ENCODE peak calls at places on chromosomes 13 and 19, in four cellular contexts. T is H9, W is IMR-90, G is H1. N is an unnamed sample.

GRCh38 chr19:35577918-35578317 is 8.1 kb upstream of the PMIS2 start:
- DNase-seq in T (no peak), W (no peak), G (no peak), N (no peak)

GRCh38 chr19:31269425-31270127 is 79.7 kb downstream of the TSHZ3 start:
- DNase-seq in T (no peak), W (peak; percentile 34), G (no peak), N (no peak)

GRCh38 chr19:48858984-48859710 is 9.3 kb downstream of the PLEKHA4 start:
- DNase-seq in T (peak; percentile 77), W (no peak), G (peak; percentile 69), N (no peak)

GRCh38 chr19:1289395-1290244 is 3.9 kb downstream of the EFNA2 start:
- DNase-seq in T (no peak), W (no peak), G (no peak), N (no peak)

GRCh38 chr19:1748115-1748702 is 5.1 kb upstream of the ONECUT3 start:
- DNase-seq in T (no peak), W (no peak), G (peak; percentile 88), N (no peak)

GRCh38 chr19:14405758-14406644 is 13.1 kb downstream of the DDX39A start:
- DNase-seq in T (peak; percentile 99), W (peak; percentile 73), G (peak; percentile 99), N (peak; percentile 99)

GRCh38 chr19:51688665-51689571 is 4.2 kb upstream of the SPACA6 start:
- DNase-seq in T (peak; percentile 87), W (peak; percentile 95), G (peak; percentile 80), N (peak; percentile 97)

GRCh38 chr19:48390188-48391099 is 907 bp downstream of the KDELR1 start:
- DNase-seq in T (peak; percentile 65), W (peak; percentile 49), G (peak; percentile 84), N (peak; percentile 83)

GRCh38 chr13:40102854-40103253 is 447.4 kb downstream of the COG6 start:
- DNase-seq in T (no peak), W (peak; percentile 65), G (no peak), N (no peak)

GRCh38 chr13:54637377-54637776 is 1608.8 kb downstream of the OLFM4 start:
- DNase-seq in T (no peak), W (no peak), G (no peak), N (peak; percentile 97)

GRCh38 chr13:44346534-44346933 is 27.1 kb upstream of the SERP2 start:
- DNase-seq in T (no peak), W (no peak), G (no peak), N (no peak)

GRCh38 chr13:44806841-44807240 is 182.4 kb downstream of the NUFIP1 start:
- DNase-seq in T (no peak), W (no peak), G (no peak), N (no peak)

GRCh38 chr13:32168136-32168535 is 136.6 kb downstream of the FRY start:
- DNase-seq in T (no peak), W (no peak), G (no peak), N (no peak)

GRCh38 chr13:49569993-49570689 is 15.2 kb downstream of the RCBTB1 start:
- DNase-seq in T (no peak), W (no peak), G (no peak), N (no peak)

GRCh38 chr19:7888145-7888825 is at the start of gene LRRC8E:
- DNase-seq in T (peak; percentile 89), W (peak; percentile 55), G (peak; percentile 92), N (peak; percentile 84)

GRCh38 chr13:28136916-28137315 is 1.4 kb upstream of the PAN3 start:
- DNase-seq in T (no peak), W (no peak), G (no peak), N (no peak)

GRCh38 chr13:36101157-36101556 is 30.0 kb downstream of the DCLK1 start:
- DNase-seq in T (no peak), W (no peak), G (no peak), N (no peak)

GRCh38 chr19:41373993-41374392 is 2.3 kb upstream of the TMEM91 start:
- DNase-seq in T (no peak), W (peak; percentile 92), G (no peak), N (no peak)
- H4K5ac ChIP-seq in T (no peak overlapping the region), W (no peak overlapping the region), G (no peak overlapping the region), N (no peak overlapping the region)

GRCh38 chr13:51647067-51647466 is 62.8 kb downstream of the WDFY2 start:
- DNase-seq in T (no peak), W (no peak), G (no peak), N (no peak)
- H4K5ac ChIP-seq in T (no peak overlapping the region), W (no peak overlapping the region), G (no peak overlapping the region), N (no peak overlapping the region)

GRCh38 chr19:50001158-50001557 is 24.0 kb downstream of the VRK3 start:
- DNase-seq in T (no peak), W (no peak), G (no peak), N (no peak)
- H4K5ac ChIP-seq in T (no peak overlapping the region), W (no peak overlapping the region), G (no peak overlapping the region), N (no peak overlapping the region)

DNA sequence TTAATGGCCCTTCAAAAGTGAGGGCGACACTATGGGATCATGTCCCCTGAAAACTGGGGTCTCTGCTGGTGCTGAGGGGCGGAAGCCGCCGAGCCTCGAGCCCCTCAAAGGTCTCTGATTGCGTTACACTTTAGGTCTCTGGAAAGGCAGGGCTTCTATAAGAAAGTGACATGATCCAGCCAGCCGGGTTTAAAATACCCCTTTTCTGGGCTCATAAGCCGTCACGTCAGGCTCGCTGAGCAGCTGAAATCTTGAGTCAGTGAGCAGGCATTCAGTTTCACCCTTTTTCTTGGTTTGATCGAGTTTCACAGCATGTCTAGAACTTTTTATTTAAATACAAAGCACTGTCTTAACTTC is 600 bp upstream of the HMGB1 start:
- DNase-seq in T (no peak), W (peak; percentile 60), G (no peak), N (peak; percentile 64)
- H4K5ac ChIP-seq in T (no peak overlapping the region), W (no peak overlapping the region), G (no peak overlapping the region), N (no peak overlapping the region)

GRCh38 chr19:45863335-45863839 is 440 bp upstream of the SYMPK start:
- DNase-seq in T (no peak), W (no peak), G (no peak), N (no peak)

GRCh38 chr19:45865269-45865948 is 1.3 kb downstream of the FOXA3 start:
- DNase-seq in T (no peak), W (no peak), G (peak; percentile 42), N (no peak)

GRCh38 chr19:45864629-45865082 is 530 bp downstream of the FOXA3 start:
- DNase-seq in T (no peak), W (no peak), G (peak; percentile 44), N (no peak)

GRCh38 chr19:45863840-45864628 is at the start of gene FOXA3:
- DNase-seq in T (peak; percentile 83), W (peak; percentile 17), G (peak; percentile 87), N (peak; percentile 89)

DNA sequence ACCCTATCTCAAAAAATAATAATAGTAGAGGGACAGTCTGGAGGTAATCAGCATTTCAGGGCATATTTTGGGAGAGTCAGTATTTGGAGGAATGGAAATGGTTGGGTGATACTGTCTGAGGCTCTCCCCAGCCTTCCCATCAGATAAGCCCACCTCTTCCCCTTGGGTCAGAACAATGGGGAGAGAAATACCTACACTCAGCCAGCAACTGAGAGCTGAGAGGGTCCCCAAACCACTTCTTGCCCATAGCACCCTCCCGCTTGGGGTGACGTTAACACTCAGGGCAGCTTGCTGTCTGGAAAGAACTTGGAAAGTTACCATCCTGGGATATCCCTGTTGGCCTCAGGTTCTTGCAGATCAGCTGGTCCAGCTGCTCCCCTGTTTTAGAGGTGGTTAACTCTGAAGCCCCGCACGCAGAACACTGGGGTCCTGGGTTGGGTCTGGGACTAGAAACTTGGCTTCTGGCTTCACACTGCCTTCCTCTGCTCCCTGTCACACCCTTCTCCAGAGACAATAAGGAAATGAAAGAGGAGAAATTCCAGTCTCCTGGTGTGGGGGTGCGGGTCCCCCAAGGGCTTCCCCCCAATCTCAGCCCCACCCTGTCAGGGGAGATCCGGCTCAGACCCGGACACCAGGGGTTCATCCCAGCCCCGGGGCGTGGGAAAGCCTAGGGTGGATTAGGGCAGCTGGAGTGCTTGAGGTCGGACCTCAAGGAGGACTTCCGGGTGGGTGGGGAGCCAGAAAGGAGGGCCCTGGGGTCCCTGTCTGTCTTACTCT is 2.5 kb downstream of the FOXA3 start:
- DNase-seq in T (no peak), W (no peak), G (no peak), N (no peak)
- H4K5ac ChIP-seq in T (no peak overlapping the region), W (no peak overlapping the region), G (no peak overlapping the region), N (no peak overlapping the region)

GRCh38 chr13:43014162-43014561 is 9.2 kb upstream of the DNAJC15 start:
- DNase-seq in T (no peak), W (no peak), G (no peak), N (no peak)
- H4K5ac ChIP-seq in T (no peak overlapping the region), W (no peak overlapping the region), G (no peak overlapping the region), N (no peak overlapping the region)

GRCh38 chr13:110137677-110138008 is 169.3 kb downstream of the COL4A1 start:
- DNase-seq in T (no peak), W (no peak), G (no peak), N (no peak)

GRCh38 chr13:110138009-110138699 is 168.8 kb downstream of the COL4A1 start:
- DNase-seq in T (peak; percentile 65), W (peak; percentile 79), G (no peak), N (peak; percentile 77)

GRCh38 chr13:110136660-110137585 is 170.0 kb downstream of the COL4A1 start:
- DNase-seq in T (peak; percentile 58), W (no peak), G (no peak), N (peak; percentile 52)

GRCh38 chr13:110134801-110135200 is 172.2 kb downstream of the COL4A1 start:
- DNase-seq in T (no peak), W (no peak), G (no peak), N (peak; percentile 82)

DNA sequence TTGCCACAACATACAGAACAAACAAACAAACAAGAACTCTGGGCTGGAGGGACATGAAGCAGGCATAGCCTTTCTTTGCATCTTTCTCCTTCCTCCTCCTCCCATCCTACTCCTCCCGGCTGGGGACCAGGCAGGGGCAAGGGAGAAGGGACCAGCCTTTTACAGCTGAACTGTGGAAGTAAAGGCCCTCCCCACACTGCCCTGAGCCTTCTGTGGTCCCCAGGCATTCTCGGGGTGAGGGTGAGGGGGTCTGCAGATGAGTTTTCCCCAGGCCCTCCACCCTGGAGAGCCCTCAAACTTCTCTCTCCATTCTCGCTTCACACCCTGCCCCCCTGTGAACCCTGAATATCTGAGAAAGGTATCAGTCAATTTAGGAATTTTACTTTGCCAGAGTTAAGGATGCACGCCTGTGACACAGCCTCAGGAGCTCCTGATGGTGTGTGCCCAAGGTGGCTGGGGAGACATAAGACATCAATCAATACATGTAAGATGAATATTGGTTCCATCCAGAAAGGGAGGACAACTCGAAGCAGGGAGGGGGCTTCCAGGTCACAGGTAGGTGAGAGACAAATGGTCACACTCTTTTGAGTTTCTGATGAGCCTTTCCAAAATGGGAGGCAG is 170.9 kb downstream of the COL4A1 start:
- DNase-seq in T (no peak), W (no peak), G (no peak), N (no peak)
- H4K5ac ChIP-seq in T (no peak overlapping the region), W (no peak overlapping the region), G (no peak overlapping the region), N (no peak overlapping the region)